ENCODE peak calls at places on chromosomes 16 and 17, in seven cellular contexts. A is K562, W is HCT116, X is HepG2, D is GM12878, V is SK-N-SH, K is H1. L is an unnamed sample.

GRCh38 chr17:47694018-47694817 is at the start of gene TBKBP1:
- DNase-seq in A (peak; percentile 74), W (no peak), X (peak; percentile 41), D (no peak), V (peak; percentile 99), K (peak; percentile 93), L (peak; percentile 63)

GRCh38 chr16:65548470-65548869 is 426.6 kb upstream of the CDH11 start:
- DNase-seq in A (no peak), W (no peak), X (no peak), D (no peak), V (peak; percentile 45), K (no peak), L (no peak)

GRCh38 chr17:75105269-75106080 is 4.3 kb upstream of the ARMC7 start:
- DNase-seq in A (peak; percentile 69), W (no peak), X (peak; percentile 55), D (no peak), V (peak; percentile 91), K (peak; percentile 81), L (peak; percentile 88)

GRCh38 chr16:8849411-8850011 is 19.3 kb downstream of the CARHSP1 start:
- DNase-seq in A (no peak), W (no peak), X (no peak), D (no peak), V (peak; percentile 16), K (no peak), L (no peak)

GRCh38 chr16:648071-648785 is 937 bp upstream of the WDR90 start:
- DNase-seq in A (no peak), W (no peak), X (peak; percentile 57), D (no peak), V (peak; percentile 89), K (peak; percentile 77), L (no peak)

GRCh38 chr16:47034455-47034854 is 61.0 kb upstream of the DNAJA2 start:
- DNase-seq in A (no peak), W (no peak), X (no peak), D (no peak), V (no peak), K (no peak), L (no peak)

GRCh38 chr16:46762583-46762982 is 14.4 kb upstream of the MYLK3 start:
- DNase-seq in A (no peak), W (no peak), X (no peak), D (no peak), V (no peak), K (no peak), L (peak; percentile 19)

GRCh38 chr16:65846210-65846602 is 520.3 kb upstream of the CDH5 start:
- DNase-seq in A (no peak), W (no peak), X (no peak), D (no peak), V (no peak), K (no peak), L (no peak)

GRCh38 chr16:57070424-57070823 is 22.0 kb upstream of the CPNE2 start:
- DNase-seq in A (no peak), W (no peak), X (no peak), D (no peak), V (no peak), K (no peak), L (no peak)

GRCh38 chr16:87441886-87442580 is 49.9 kb downstream of the MAP1LC3B start:
- DNase-seq in A (no peak), W (no peak), X (no peak), D (no peak), V (no peak), K (no peak), L (no peak)

GRCh38 chr16:47143329-47143676 is 442 bp downstream of the NETO2 start:
- DNase-seq in A (peak; percentile 90), W (peak; percentile 15), X (peak; percentile 66), D (no peak), V (peak; percentile 92), K (peak; percentile 91), L (no peak)

GRCh38 chr16:57000271-57001025 is 11.1 kb downstream of the NLRC5 start:
- DNase-seq in A (no peak), W (peak; percentile 19), X (no peak), D (peak; percentile 87), V (no peak), K (no peak), L (no peak)

GRCh38 chr17:76690596-76691280 is 20.0 kb downstream of the MXRA7 start:
- DNase-seq in A (no peak), W (no peak), X (no peak), D (no peak), V (no peak), K (no peak), L (no peak)
- TF ChIP-seq JUND in A (no peak), W (no peak), X (no peak), D (no peak), V (no peak), K (no peak), L (no peak)

GRCh38 chr16:67393111-67393789 is at the start of gene TPPP3:
- DNase-seq in A (peak; percentile 95), W (no peak), X (peak; percentile 77), D (no peak), V (peak; percentile 98), K (peak; percentile 87), L (no peak)
- TF ChIP-seq JUND in A (no peak), W (no peak), X (no peak), D (no peak), V (no peak), K (no peak), L (no peak)

DNA sequence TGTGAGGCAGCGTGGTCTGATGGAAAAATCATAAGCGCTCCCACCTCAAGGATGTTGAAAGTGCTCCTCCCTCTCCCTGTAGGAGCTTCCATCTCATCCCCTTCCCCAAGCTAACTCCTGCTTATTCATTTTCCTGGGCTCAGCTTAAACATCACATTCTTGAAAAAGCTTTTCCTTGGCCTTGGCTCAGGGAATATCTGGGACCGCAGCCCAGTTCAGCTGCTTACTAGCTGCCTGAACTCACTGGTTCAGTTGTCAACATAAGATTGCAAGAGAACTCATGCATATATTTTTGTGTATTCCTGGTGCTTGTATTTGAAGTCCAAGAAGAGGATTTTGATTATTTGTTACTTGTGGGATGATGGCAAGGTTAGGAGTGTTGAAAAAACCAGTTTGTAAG is 91.5 kb downstream of the UTP18 start:
- DNase-seq in A (no peak), W (no peak), X (no peak), D (no peak), V (no peak), K (no peak), L (no peak)
- TF ChIP-seq JUND in A (no peak), W (no peak), X (no peak), D (no peak), V (no peak), K (no peak), L (no peak)

GRCh38 chr16:86388976-86389375 is 121.4 kb upstream of the FOXF1 start:
- DNase-seq in A (no peak), W (no peak), X (no peak), D (no peak), V (no peak), K (no peak), L (no peak)
- TF ChIP-seq JUND in A (no peak), W (no peak), X (no peak), D (no peak), V (no peak), K (no peak), L (no peak)

GRCh38 chr17:40518401-40519088 is 17.1 kb upstream of the TNS4 start:
- DNase-seq in A (no peak), W (peak; percentile 71), X (no peak), D (no peak), V (no peak), K (no peak), L (no peak)
- TF ChIP-seq JUND in A (no peak), W (peak; percentile 87), X (no peak), D (no peak), V (peak; percentile 28), K (no peak), L (no peak)

DNA sequence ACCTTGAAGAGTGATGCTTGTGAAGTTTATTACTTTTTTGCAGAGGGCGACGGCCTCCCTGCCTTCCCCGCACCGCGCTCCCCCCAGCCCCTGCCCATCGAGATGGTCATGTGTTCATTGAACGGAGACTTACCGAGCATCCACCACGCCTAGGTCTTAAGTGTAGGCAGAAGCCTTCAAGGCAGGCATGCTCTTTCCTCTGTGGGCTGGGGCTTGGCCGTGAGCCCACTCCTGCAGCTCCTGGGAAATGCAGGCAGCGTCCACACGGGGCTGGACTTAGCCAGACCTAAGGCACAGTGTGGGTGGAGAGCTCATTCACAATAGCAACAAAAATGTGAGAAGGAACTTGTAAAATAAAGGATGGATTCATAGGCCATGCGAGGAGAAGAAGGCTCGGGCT is 19.2 kb downstream of the RNF213 start:
- DNase-seq in A (no peak), W (no peak), X (no peak), D (no peak), V (peak; percentile 57), K (no peak), L (no peak)
- TF ChIP-seq JUND in A (no peak), W (no peak), X (no peak), D (no peak), V (no peak), K (no peak), L (no peak)

DNA sequence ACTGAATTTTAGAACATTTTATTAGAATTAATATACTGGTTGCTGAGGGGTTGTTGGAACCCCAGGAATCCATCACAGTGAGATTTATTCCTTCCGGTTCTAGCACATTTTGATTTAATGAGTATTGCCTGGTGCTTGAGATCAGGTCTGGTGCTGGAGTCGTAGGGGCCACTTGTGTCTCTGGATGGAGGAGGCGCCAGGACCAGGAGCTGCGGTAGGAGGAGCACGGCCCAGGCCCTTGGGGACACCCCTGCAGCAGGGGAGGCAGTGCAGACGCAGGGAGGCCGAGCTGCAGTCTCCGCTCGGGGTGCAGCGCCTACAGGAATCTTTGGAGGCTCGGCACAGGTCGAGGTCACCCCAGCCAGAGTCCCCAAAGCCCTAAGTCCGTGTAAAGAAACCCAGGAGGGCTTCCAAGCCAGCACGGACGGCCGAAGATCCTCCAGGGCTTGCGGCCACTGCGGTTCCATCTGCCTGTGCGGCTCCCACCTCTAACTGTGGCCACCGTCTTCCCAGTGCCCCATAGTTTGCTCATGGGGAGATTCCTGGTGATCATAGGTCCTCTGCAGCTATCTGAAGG is 66.2 kb upstream of the CREBBP start:
- DNase-seq in A (no peak), W (no peak), X (no peak), D (no peak), V (no peak), K (no peak), L (no peak)
- TF ChIP-seq JUND in A (no peak), W (no peak), X (no peak), D (no peak), V (no peak), K (no peak), L (no peak)

GRCh38 chr17:55116440-55116914 is 147.9 kb downstream of the STXBP4 start:
- DNase-seq in A (no peak), W (no peak), X (peak; percentile 58), D (no peak), V (no peak), K (no peak), L (no peak)
- TF ChIP-seq JUND in A (no peak), W (no peak), X (no peak), D (no peak), V (no peak), K (no peak), L (no peak)

GRCh38 chr17:58560511-58560910 is 46.1 kb upstream of the MTMR4 start:
- DNase-seq in A (no peak), W (no peak), X (no peak), D (no peak), V (no peak), K (no peak), L (no peak)
- TF ChIP-seq JUND in A (no peak), W (no peak), X (no peak), D (no peak), V (no peak), K (no peak), L (no peak)

GRCh38 chr17:51425793-51426192 is 165.4 kb downstream of the UTP18 start:
- DNase-seq in A (no peak), W (no peak), X (no peak), D (no peak), V (no peak), K (no peak), L (no peak)
- TF ChIP-seq JUND in A (no peak), W (no peak), X (no peak), D (no peak), V (no peak), K (no peak), L (no peak)

L was measured in T47D.